ENCODE peak calls at places on chromosomes 12 and 14, in eight cellular contexts. One of them, this sample, is unnamed.

GRCh38 chr12:69988601-69989194 is 163.7 kb downstream of the MYRFL start:
- DNase-seq in dorsolateral prefrontal cortex: no peak
- DNase-seq in lower lobe of right lung: no peak
- DNase-seq in stimulated activated CD8-positive, alpha-beta memory T cell treated with anti-CD3 and anti-CD28 coated beads, Interleukin-15, amount 100 ng/mL, for 1 hour: no peak
- DNase-seq in AG08395: peak; percentile 31
- DNase-seq in Calu3: no peak
- DNase-seq in A549: no peak
- DNase-seq in cardiac fibroblast: peak; percentile 77
- DNase-seq in this sample: no peak

GRCh38 chr12:45257185-45257585 is 41.3 kb downstream of the ANO6 start:
- DNase-seq in Calu3: no peak
- DNase-seq in AG08395: no peak
- DNase-seq in A549: no peak
- DNase-seq in stimulated activated CD8-positive, alpha-beta memory T cell treated with anti-CD3 and anti-CD28 coated beads, Interleukin-15, amount 100 ng/mL, for 1 hour: no peak
- DNase-seq in dorsolateral prefrontal cortex: no peak
- DNase-seq in cardiac fibroblast: no peak
- DNase-seq in lower lobe of right lung: no peak
- DNase-seq in this sample: no peak

GRCh38 chr14:57982802-57983201 is 116.9 kb upstream of the SLC35F4 start:
- DNase-seq in A549: no peak
- DNase-seq in cardiac fibroblast: no peak
- DNase-seq in AG08395: no peak
- DNase-seq in stimulated activated CD8-positive, alpha-beta memory T cell treated with anti-CD3 and anti-CD28 coated beads, Interleukin-15, amount 100 ng/mL, for 1 hour: no peak
- DNase-seq in Calu3: no peak
- DNase-seq in lower lobe of right lung: peak; percentile 54
- DNase-seq in dorsolateral prefrontal cortex: no peak
- DNase-seq in this sample: no peak

GRCh38 chr14:60274448-60274847 is 25.4 kb downstream of the PPM1A start:
- DNase-seq in A549: no peak
- DNase-seq in dorsolateral prefrontal cortex: no peak
- DNase-seq in Calu3: no peak
- DNase-seq in cardiac fibroblast: no peak
- DNase-seq in stimulated activated CD8-positive, alpha-beta memory T cell treated with anti-CD3 and anti-CD28 coated beads, Interleukin-15, amount 100 ng/mL, for 1 hour: no peak
- DNase-seq in AG08395: no peak
- DNase-seq in lower lobe of right lung: no peak
- DNase-seq in this sample: no peak

GRCh38 chr14:105748204-105748578 is 221.8 kb downstream of the TMEM121 start:
- DNase-seq in dorsolateral prefrontal cortex: no peak
- DNase-seq in cardiac fibroblast: peak; percentile 4
- DNase-seq in lower lobe of right lung: peak; percentile 23
- DNase-seq in stimulated activated CD8-positive, alpha-beta memory T cell treated with anti-CD3 and anti-CD28 coated beads, Interleukin-15, amount 100 ng/mL, for 1 hour: no peak
- DNase-seq in A549: no peak
- DNase-seq in AG08395: no peak
- DNase-seq in Calu3: peak; percentile 54
- DNase-seq in this sample: no peak

GRCh38 chr14:59187802-59188460 is 536 bp upstream of the DAAM1 start:
- DNase-seq in stimulated activated CD8-positive, alpha-beta memory T cell treated with anti-CD3 and anti-CD28 coated beads, Interleukin-15, amount 100 ng/mL, for 1 hour: peak; percentile 4
- DNase-seq in A549: peak; percentile 6
- DNase-seq in Calu3: no peak
- DNase-seq in lower lobe of right lung: peak; percentile 52
- DNase-seq in AG08395: peak; percentile 7
- DNase-seq in cardiac fibroblast: peak; percentile 13
- DNase-seq in dorsolateral prefrontal cortex: peak; percentile 20
- DNase-seq in this sample: no peak

GRCh38 chr12:52056801-52057613 is 5.8 kb downstream of the NR4A1 start:
- DNase-seq in dorsolateral prefrontal cortex: no peak
- DNase-seq in Calu3: no peak
- DNase-seq in stimulated activated CD8-positive, alpha-beta memory T cell treated with anti-CD3 and anti-CD28 coated beads, Interleukin-15, amount 100 ng/mL, for 1 hour: peak; percentile 19
- DNase-seq in cardiac fibroblast: no peak
- DNase-seq in lower lobe of right lung: no peak
- DNase-seq in AG08395: peak; percentile 67
- DNase-seq in A549: no peak
- DNase-seq in this sample: no peak

GRCh38 chr12:89153341-89153740 is 199.0 kb downstream of the DUSP6 start:
- DNase-seq in cardiac fibroblast: no peak
- DNase-seq in AG08395: no peak
- DNase-seq in dorsolateral prefrontal cortex: no peak
- DNase-seq in A549: no peak
- DNase-seq in stimulated activated CD8-positive, alpha-beta memory T cell treated with anti-CD3 and anti-CD28 coated beads, Interleukin-15, amount 100 ng/mL, for 1 hour: no peak
- DNase-seq in lower lobe of right lung: no peak
- DNase-seq in Calu3: no peak
- DNase-seq in this sample: no peak

GRCh38 chr14:88479574-88479987 is 75.2 kb downstream of the PTPN21 start:
- DNase-seq in dorsolateral prefrontal cortex: no peak
- DNase-seq in Calu3: no peak
- DNase-seq in lower lobe of right lung: no peak
- DNase-seq in stimulated activated CD8-positive, alpha-beta memory T cell treated with anti-CD3 and anti-CD28 coated beads, Interleukin-15, amount 100 ng/mL, for 1 hour: no peak
- DNase-seq in cardiac fibroblast: no peak
- DNase-seq in AG08395: no peak
- DNase-seq in A549: no peak
- DNase-seq in this sample: no peak

GRCh38 chr14:44898547-44898946 is 63.2 kb downstream of the KLHL28 start:
- DNase-seq in A549: no peak
- DNase-seq in Calu3: no peak
- DNase-seq in lower lobe of right lung: no peak
- DNase-seq in stimulated activated CD8-positive, alpha-beta memory T cell treated with anti-CD3 and anti-CD28 coated beads, Interleukin-15, amount 100 ng/mL, for 1 hour: no peak
- DNase-seq in cardiac fibroblast: peak; percentile 32
- DNase-seq in dorsolateral prefrontal cortex: no peak
- DNase-seq in AG08395: no peak
- DNase-seq in this sample: no peak

GRCh38 chr12:132523576-132524331 is 33.8 kb downstream of the FBRSL1 start:
- DNase-seq in lower lobe of right lung: peak; percentile 81
- DNase-seq in stimulated activated CD8-positive, alpha-beta memory T cell treated with anti-CD3 and anti-CD28 coated beads, Interleukin-15, amount 100 ng/mL, for 1 hour: peak; percentile 55
- DNase-seq in AG08395: peak; percentile 86
- DNase-seq in Calu3: peak; percentile 92
- DNase-seq in A549: peak; percentile 92
- DNase-seq in cardiac fibroblast: peak; percentile 52
- DNase-seq in dorsolateral prefrontal cortex: peak; percentile 82
- DNase-seq in this sample: peak; percentile 95

GRCh38 chr14:93073833-93074769 is 41.6 kb downstream of the ITPK1 start:
- DNase-seq in lower lobe of right lung: peak; percentile 70
- DNase-seq in AG08395: peak; percentile 46
- DNase-seq in cardiac fibroblast: peak; percentile 69
- DNase-seq in stimulated activated CD8-positive, alpha-beta memory T cell treated with anti-CD3 and anti-CD28 coated beads, Interleukin-15, amount 100 ng/mL, for 1 hour: no peak
- DNase-seq in A549: no peak
- DNase-seq in dorsolateral prefrontal cortex: no peak
- DNase-seq in Calu3: peak; percentile 21
- DNase-seq in this sample: no peak

GRCh38 chr12:45050331-45050750 is 558 bp downstream of the DBX2 start:
- DNase-seq in cardiac fibroblast: no peak
- DNase-seq in A549: no peak
- DNase-seq in AG08395: no peak
- DNase-seq in stimulated activated CD8-positive, alpha-beta memory T cell treated with anti-CD3 and anti-CD28 coated beads, Interleukin-15, amount 100 ng/mL, for 1 hour: no peak
- DNase-seq in Calu3: no peak
- DNase-seq in dorsolateral prefrontal cortex: no peak
- DNase-seq in lower lobe of right lung: peak; percentile 40
- DNase-seq in this sample: no peak

GRCh38 chr12:29200586-29200985 is 51.5 kb downstream of the FAR2 start:
- DNase-seq in A549: no peak
- DNase-seq in Calu3: no peak
- DNase-seq in cardiac fibroblast: no peak
- DNase-seq in stimulated activated CD8-positive, alpha-beta memory T cell treated with anti-CD3 and anti-CD28 coated beads, Interleukin-15, amount 100 ng/mL, for 1 hour: no peak
- DNase-seq in dorsolateral prefrontal cortex: no peak
- DNase-seq in AG08395: no peak
- DNase-seq in lower lobe of right lung: no peak
- DNase-seq in this sample: no peak

GRCh38 chr14:29548948-29549370 is 378.7 kb downstream of the PRKD1 start:
- DNase-seq in AG08395: peak; percentile 70
- DNase-seq in Calu3: peak; percentile 8
- DNase-seq in stimulated activated CD8-positive, alpha-beta memory T cell treated with anti-CD3 and anti-CD28 coated beads, Interleukin-15, amount 100 ng/mL, for 1 hour: no peak
- DNase-seq in lower lobe of right lung: no peak
- DNase-seq in cardiac fibroblast: peak; percentile 88
- DNase-seq in A549: peak; percentile 38
- DNase-seq in dorsolateral prefrontal cortex: no peak
- DNase-seq in this sample: no peak

GRCh38 chr12:15757553-15758255 is 31.5 kb downstream of the EPS8 start:
- DNase-seq in AG08395: peak; percentile 72
- DNase-seq in Calu3: peak; percentile 66
- DNase-seq in lower lobe of right lung: no peak
- DNase-seq in cardiac fibroblast: peak; percentile 99
- DNase-seq in A549: peak; percentile 69
- DNase-seq in stimulated activated CD8-positive, alpha-beta memory T cell treated with anti-CD3 and anti-CD28 coated beads, Interleukin-15, amount 100 ng/mL, for 1 hour: no peak
- DNase-seq in dorsolateral prefrontal cortex: no peak
- DNase-seq in this sample: no peak

GRCh38 chr12:130922584-130922983 is 31.1 kb upstream of the ADGRD1 start:
- DNase-seq in AG08395: no peak
- DNase-seq in stimulated activated CD8-positive, alpha-beta memory T cell treated with anti-CD3 and anti-CD28 coated beads, Interleukin-15, amount 100 ng/mL, for 1 hour: no peak
- DNase-seq in dorsolateral prefrontal cortex: no peak
- DNase-seq in Calu3: no peak
- DNase-seq in lower lobe of right lung: no peak
- DNase-seq in A549: no peak
- DNase-seq in cardiac fibroblast: no peak
- DNase-seq in this sample: no peak

GRCh38 chr12:106760184-106760531 is 14.3 kb upstream of the RIC8B start:
- DNase-seq in dorsolateral prefrontal cortex: no peak
- DNase-seq in cardiac fibroblast: no peak
- DNase-seq in Calu3: no peak
- DNase-seq in AG08395: no peak
- DNase-seq in lower lobe of right lung: peak; percentile 55
- DNase-seq in A549: no peak
- DNase-seq in stimulated activated CD8-positive, alpha-beta memory T cell treated with anti-CD3 and anti-CD28 coated beads, Interleukin-15, amount 100 ng/mL, for 1 hour: no peak
- DNase-seq in this sample: peak; percentile 53

GRCh38 chr12:1205512-1206060 is 214.6 kb downstream of the ERC1 start:
- DNase-seq in Calu3: no peak
- DNase-seq in dorsolateral prefrontal cortex: no peak
- DNase-seq in cardiac fibroblast: peak; percentile 53
- DNase-seq in A549: no peak
- DNase-seq in lower lobe of right lung: no peak
- DNase-seq in AG08395: peak; percentile 10
- DNase-seq in stimulated activated CD8-positive, alpha-beta memory T cell treated with anti-CD3 and anti-CD28 coated beads, Interleukin-15, amount 100 ng/mL, for 1 hour: no peak
- DNase-seq in this sample: no peak

GRCh38 chr14:22003471-22003870 is 329.9 kb upstream of the OR4E1 start:
- DNase-seq in dorsolateral prefrontal cortex: no peak
- DNase-seq in cardiac fibroblast: no peak
- DNase-seq in AG08395: no peak
- DNase-seq in A549: no peak
- DNase-seq in lower lobe of right lung: no peak
- DNase-seq in Calu3: no peak
- DNase-seq in stimulated activated CD8-positive, alpha-beta memory T cell treated with anti-CD3 and anti-CD28 coated beads, Interleukin-15, amount 100 ng/mL, for 1 hour: no peak
- DNase-seq in this sample: no peak

GRCh38 chr12:109446869-109447268 is 30.2 kb downstream of the KCTD10 start:
- DNase-seq in A549: no peak
- DNase-seq in AG08395: no peak
- DNase-seq in stimulated activated CD8-positive, alpha-beta memory T cell treated with anti-CD3 and anti-CD28 coated beads, Interleukin-15, amount 100 ng/mL, for 1 hour: no peak
- DNase-seq in Calu3: no peak
- DNase-seq in dorsolateral prefrontal cortex: no peak
- DNase-seq in cardiac fibroblast: no peak
- DNase-seq in lower lobe of right lung: no peak
- DNase-seq in this sample: no peak

GRCh38 chr12:119308743-119309456 is 25.6 kb upstream of the CCDC60 start:
- DNase-seq in AG08395: no peak
- DNase-seq in dorsolateral prefrontal cortex: no peak
- DNase-seq in cardiac fibroblast: no peak
- DNase-seq in A549: no peak
- DNase-seq in lower lobe of right lung: no peak
- DNase-seq in Calu3: no peak
- DNase-seq in stimulated activated CD8-positive, alpha-beta memory T cell treated with anti-CD3 and anti-CD28 coated beads, Interleukin-15, amount 100 ng/mL, for 1 hour: no peak
- DNase-seq in this sample: no peak

GRCh38 chr12:30026621-30027234 is 243.0 kb upstream of the TMTC1 start:
- DNase-seq in lower lobe of right lung: no peak
- DNase-seq in stimulated activated CD8-positive, alpha-beta memory T cell treated with anti-CD3 and anti-CD28 coated beads, Interleukin-15, amount 100 ng/mL, for 1 hour: no peak
- DNase-seq in Calu3: no peak
- DNase-seq in cardiac fibroblast: peak; percentile 88
- DNase-seq in AG08395: peak; percentile 58
- DNase-seq in A549: no peak
- DNase-seq in dorsolateral prefrontal cortex: no peak
- DNase-seq in this sample: no peak

GRCh38 chr12:84397279-84397678 is 515.3 kb downstream of the SLC6A15 start:
- DNase-seq in cardiac fibroblast: peak; percentile 5
- DNase-seq in A549: no peak
- DNase-seq in stimulated activated CD8-positive, alpha-beta memory T cell treated with anti-CD3 and anti-CD28 coated beads, Interleukin-15, amount 100 ng/mL, for 1 hour: no peak
- DNase-seq in AG08395: no peak
- DNase-seq in lower lobe of right lung: no peak
- DNase-seq in dorsolateral prefrontal cortex: no peak
- DNase-seq in Calu3: no peak
- DNase-seq in this sample: no peak

GRCh38 chr12:78470354-78471195 is 394.0 kb upstream of the SYT1 start:
- DNase-seq in stimulated activated CD8-positive, alpha-beta memory T cell treated with anti-CD3 and anti-CD28 coated beads, Interleukin-15, amount 100 ng/mL, for 1 hour: no peak
- DNase-seq in dorsolateral prefrontal cortex: no peak
- DNase-seq in Calu3: peak; percentile 58
- DNase-seq in AG08395: peak; percentile 38
- DNase-seq in cardiac fibroblast: peak; percentile 68
- DNase-seq in lower lobe of right lung: no peak
- DNase-seq in A549: peak; percentile 6
- DNase-seq in this sample: no peak

GRCh38 chr12:94761559-94761958 is 111.2 kb upstream of the TMCC3 start:
- DNase-seq in Calu3: peak; percentile 47
- DNase-seq in stimulated activated CD8-positive, alpha-beta memory T cell treated with anti-CD3 and anti-CD28 coated beads, Interleukin-15, amount 100 ng/mL, for 1 hour: no peak
- DNase-seq in A549: peak; percentile 64
- DNase-seq in lower lobe of right lung: no peak
- DNase-seq in dorsolateral prefrontal cortex: no peak
- DNase-seq in cardiac fibroblast: peak; percentile 97
- DNase-seq in AG08395: peak; percentile 64
- DNase-seq in this sample: no peak

GRCh38 chr12:95532851-95533250 is 18.4 kb downstream of the USP44 start:
- DNase-seq in cardiac fibroblast: peak; percentile 62
- DNase-seq in A549: no peak
- DNase-seq in dorsolateral prefrontal cortex: no peak
- DNase-seq in AG08395: peak; percentile 15
- DNase-seq in lower lobe of right lung: no peak
- DNase-seq in stimulated activated CD8-positive, alpha-beta memory T cell treated with anti-CD3 and anti-CD28 coated beads, Interleukin-15, amount 100 ng/mL, for 1 hour: no peak
- DNase-seq in Calu3: no peak
- DNase-seq in this sample: no peak

GRCh38 chr12:132597333-132598283 is 12.8 kb downstream of the LRCOL1 start:
- DNase-seq in stimulated activated CD8-positive, alpha-beta memory T cell treated with anti-CD3 and anti-CD28 coated beads, Interleukin-15, amount 100 ng/mL, for 1 hour: no peak
- DNase-seq in A549: no peak
- DNase-seq in cardiac fibroblast: peak; percentile 59
- DNase-seq in dorsolateral prefrontal cortex: no peak
- DNase-seq in lower lobe of right lung: no peak
- DNase-seq in Calu3: no peak
- DNase-seq in AG08395: no peak
- DNase-seq in this sample: no peak

GRCh38 chr14:81436296-81437138 is 36.4 kb upstream of the STON2 start:
- DNase-seq in Calu3: peak; percentile 87
- DNase-seq in dorsolateral prefrontal cortex: peak; percentile 60
- DNase-seq in cardiac fibroblast: peak; percentile 42
- DNase-seq in stimulated activated CD8-positive, alpha-beta memory T cell treated with anti-CD3 and anti-CD28 coated beads, Interleukin-15, amount 100 ng/mL, for 1 hour: no peak
- DNase-seq in lower lobe of right lung: peak; percentile 80
- DNase-seq in AG08395: peak; percentile 94
- DNase-seq in A549: peak; percentile 83
- DNase-seq in this sample: peak; percentile 52

GRCh38 chr12:123095074-123095694 is 55.7 kb downstream of the PITPNM2 start:
- DNase-seq in dorsolateral prefrontal cortex: no peak
- DNase-seq in lower lobe of right lung: no peak
- DNase-seq in A549: no peak
- DNase-seq in cardiac fibroblast: no peak
- DNase-seq in stimulated activated CD8-positive, alpha-beta memory T cell treated with anti-CD3 and anti-CD28 coated beads, Interleukin-15, amount 100 ng/mL, for 1 hour: no peak
- DNase-seq in Calu3: no peak
- DNase-seq in AG08395: no peak
- DNase-seq in this sample: no peak

GRCh38 chr14:103520657-103521437 is 1.8 kb downstream of the CKB start:
- DNase-seq in Calu3: peak; percentile 62
- DNase-seq in AG08395: peak; percentile 79
- DNase-seq in lower lobe of right lung: peak; percentile 91
- DNase-seq in stimulated activated CD8-positive, alpha-beta memory T cell treated with anti-CD3 and anti-CD28 coated beads, Interleukin-15, amount 100 ng/mL, for 1 hour: peak; percentile 38
- DNase-seq in cardiac fibroblast: peak; percentile 45
- DNase-seq in dorsolateral prefrontal cortex: peak; percentile 74
- DNase-seq in A549: peak; percentile 81
- DNase-seq in this sample: no peak

This sample was measured in GM12892.